ENCODE peak calls at places on chromosomes 4 and X, in eight cellular contexts. R is suprapubic skin, B is hepatocyte, P is Peyer's patch, I is heart left ventricle, X is psoas muscle, U is spleen, K is brain microvascular endothelial cell. A is an unnamed sample.

GRCh38 chrX:38313190-38313589 is 14.1 kb downstream of the RPGR start:
- DNase-seq in X (no peak), B (no peak), K (peak), I (no peak), P (no peak), U (no peak), R (no peak), A (no peak)

GRCh38 chr4:2168469-2169319 is 73.2 kb downstream of the HAUS3 start:
- DNase-seq in B (no peak), I (no peak), X (no peak), P (no peak), R (no peak), U (no peak), K (no peak), A (no peak)

GRCh38 chrX:24925430-24925829 is 90.3 kb downstream of the ARX start:
- DNase-seq in P (no peak), U (no peak), I (no peak), X (no peak), R (no peak), B (no peak), K (no peak), A (no peak)

GRCh38 chrX:74119016-74119910 is 184.7 kb upstream of the ZCCHC13 start:
- DNase-seq in P (no peak), R (no peak), U (no peak), B (no peak), X (no peak), I (no peak), K (peak), A (no peak)

GRCh38 chrX:130299279-130300009 is 30.7 kb upstream of the ZNF280C start:
- DNase-seq in B (no peak), I (no peak), U (no peak), P (peak), R (no peak), K (no peak), X (no peak), A (no peak)

GRCh38 chrX:22634081-22634480 is 361.4 kb downstream of the CBLL2 start:
- DNase-seq in R (no peak), I (no peak), K (peak), X (no peak), B (no peak), P (no peak), U (no peak), A (no peak)

GRCh38 chrX:150253946-150254615 is 109.0 kb upstream of the MAMLD1 start:
- DNase-seq in K (no peak), U (no peak), B (no peak), I (no peak), R (no peak), X (no peak), P (no peak), A (no peak)

GRCh38 chr4:103018391-103019318 is 850 bp downstream of the SLC9B1 start:
- DNase-seq in R (no peak), U (no peak), P (no peak), I (peak), X (peak), B (no peak), K (peak), A (no peak)

GRCh38 chr4:186689476-186689875 is 34.2 kb downstream of the FAT1 start:
- DNase-seq in X (no peak), U (no peak), I (no peak), B (no peak), K (no peak), P (no peak), R (no peak), A (no peak)

GRCh38 chr4:184265566-184266351 is 48.1 kb upstream of the ENPP6 start:
- DNase-seq in I (no peak), K (peak), B (no peak), U (no peak), X (no peak), R (no peak), P (no peak), A (no peak)

GRCh38 chr4:20253272-20253798 is 1.6 kb downstream of the SLIT2 start:
- DNase-seq in U (no peak), X (no peak), P (no peak), K (no peak), B (no peak), I (peak), R (no peak), A (no peak)

GRCh38 chrX:114841051-114841450 is 176.4 kb downstream of the IL13RA2 start:
- DNase-seq in B (no peak), U (no peak), X (no peak), R (no peak), P (no peak), K (no peak), I (no peak), A (no peak)

GRCh38 chr4:127291316-127291715 is 341.4 kb upstream of the INTU start:
- DNase-seq in P (no peak), K (no peak), U (no peak), I (no peak), B (no peak), R (no peak), X (no peak), A (no peak)

GRCh38 chrX:153944140-153944799 is at the start of gene RENBP:
- DNase-seq in U (peak), X (no peak), R (no peak), P (peak), I (peak), K (no peak), B (peak), A (no peak)

GRCh38 chrX:135213200-135213844 is 38.5 kb upstream of the ETDA start:
- DNase-seq in I (no peak), B (no peak), K (no peak), U (no peak), R (no peak), X (no peak), P (no peak), A (no peak)

GRCh38 chr4:1981251-1982055 is 27.3 kb downstream of the NELFA start:
- DNase-seq in I (no peak), P (no peak), K (no peak), R (peak), B (no peak), X (peak), U (peak), A (no peak)

GRCh38 chr4:22490718-22491330 is 25.0 kb downstream of the ADGRA3 start:
- DNase-seq in P (no peak), K (no peak), B (peak), U (no peak), R (no peak), X (no peak), I (no peak), A (no peak)

GRCh38 chr4:13160906-13161305 is 323.2 kb downstream of the RAB28 start:
- DNase-seq in K (peak), B (no peak), U (no peak), R (no peak), X (no peak), P (no peak), I (no peak), A (no peak)

GRCh38 chr4:8171941-8172924 is 13.6 kb upstream of the ABLIM2 start:
- DNase-seq in B (no peak), R (no peak), I (no peak), P (no peak), U (peak), K (no peak), X (peak), A (no peak)

GRCh38 chr4:79213702-79214101 is 112.2 kb downstream of the NAA11 start:
- DNase-seq in R (no peak), K (no peak), U (no peak), P (no peak), I (no peak), X (no peak), B (no peak), A (no peak)

GRCh38 chr4:21320034-21320433 is 619.8 kb downstream of the PACRGL start:
- DNase-seq in K (no peak), B (no peak), I (no peak), U (no peak), P (no peak), X (no peak), R (no peak), A (no peak)

GRCh38 chr4:154416183-154416543 is 75.4 kb downstream of the DCHS2 start:
- DNase-seq in P (no peak), I (peak), U (no peak), B (peak), X (peak), K (no peak), R (no peak), A (no peak)

GRCh38 chr4:175339100-175339707 is 421.0 kb downstream of the ADAM29 start:
- DNase-seq in X (no peak), B (no peak), U (no peak), I (no peak), R (no peak), K (peak), P (no peak), A (no peak)

GRCh38 chr4:93337196-93337595 is 491.4 kb upstream of the ATOH1 start:
- DNase-seq in K (no peak), B (no peak), R (no peak), I (no peak), P (no peak), X (no peak), U (no peak), A (no peak)

GRCh38 chrX:42127563-42127962 is 204.2 kb upstream of the CASK start:
- DNase-seq in P (no peak), I (no peak), K (no peak), B (no peak), X (no peak), R (no peak), U (no peak), A (no peak)

GRCh38 chr4:119666653-119667091 is 38.1 kb upstream of the PDE5A start:
- DNase-seq in B (no peak), X (no peak), K (no peak), R (no peak), U (no peak), I (no peak), P (no peak), A (no peak)

GRCh38 chr4:71231073-71231752 is 107.6 kb upstream of the SLC4A4 start:
- DNase-seq in R (peak), U (no peak), I (peak), P (peak), K (peak), X (peak), B (peak), A (no peak)

GRCh38 chr4:10605746-10606482 is 78.7 kb downstream of the CLNK start:
- DNase-seq in B (no peak), I (no peak), X (no peak), R (no peak), U (no peak), P (no peak), K (peak), A (peak)

GRCh38 chr4:5891563-5892320 is 1.1 kb downstream of the CRMP1 start:
- DNase-seq in X (no peak), I (no peak), R (no peak), B (no peak), P (no peak), K (no peak), U (no peak), A (no peak)

GRCh38 chrX:2708016-2708415 is 16.9 kb downstream of the CD99 start:
- DNase-seq in P (peak), I (no peak), R (no peak), X (no peak), K (no peak), U (peak), B (no peak), A (no peak)

GRCh38 chrX:9730752-9731151 is 34.9 kb downstream of the GPR143 start:
- DNase-seq in U (no peak), K (no peak), P (no peak), I (no peak), B (no peak), R (no peak), X (no peak), A (peak)

GRCh38 chr4:28890949-28891348 is 1829.2 kb upstream of the PCDH7 start:
- DNase-seq in U (no peak), K (no peak), X (no peak), I (no peak), B (no peak), P (no peak), R (no peak), A (no peak)

GRCh38 chrX:78527263-78527662 is 131.9 kb downstream of the RTL3 start:
- DNase-seq in U (no peak), I (no peak), R (no peak), P (no peak), K (peak), X (no peak), B (no peak), A (no peak)
- H3K27ac ChIP-seq in U (no peak), I (no peak), R (no peak), P (no peak), K (no peak), X (no peak), B (no peak), A (peak)

GRCh38 chr4:182449186-182449880 is 206.1 kb downstream of the TENM3 start:
- DNase-seq in P (no peak), U (no peak), X (no peak), I (no peak), R (no peak), K (peak), B (no peak), A (no peak)
- H3K27ac ChIP-seq in P (no peak), U (no peak), X (peak), I (no peak), R (no peak), K (no peak), B (peak), A (no peak)

DNA sequence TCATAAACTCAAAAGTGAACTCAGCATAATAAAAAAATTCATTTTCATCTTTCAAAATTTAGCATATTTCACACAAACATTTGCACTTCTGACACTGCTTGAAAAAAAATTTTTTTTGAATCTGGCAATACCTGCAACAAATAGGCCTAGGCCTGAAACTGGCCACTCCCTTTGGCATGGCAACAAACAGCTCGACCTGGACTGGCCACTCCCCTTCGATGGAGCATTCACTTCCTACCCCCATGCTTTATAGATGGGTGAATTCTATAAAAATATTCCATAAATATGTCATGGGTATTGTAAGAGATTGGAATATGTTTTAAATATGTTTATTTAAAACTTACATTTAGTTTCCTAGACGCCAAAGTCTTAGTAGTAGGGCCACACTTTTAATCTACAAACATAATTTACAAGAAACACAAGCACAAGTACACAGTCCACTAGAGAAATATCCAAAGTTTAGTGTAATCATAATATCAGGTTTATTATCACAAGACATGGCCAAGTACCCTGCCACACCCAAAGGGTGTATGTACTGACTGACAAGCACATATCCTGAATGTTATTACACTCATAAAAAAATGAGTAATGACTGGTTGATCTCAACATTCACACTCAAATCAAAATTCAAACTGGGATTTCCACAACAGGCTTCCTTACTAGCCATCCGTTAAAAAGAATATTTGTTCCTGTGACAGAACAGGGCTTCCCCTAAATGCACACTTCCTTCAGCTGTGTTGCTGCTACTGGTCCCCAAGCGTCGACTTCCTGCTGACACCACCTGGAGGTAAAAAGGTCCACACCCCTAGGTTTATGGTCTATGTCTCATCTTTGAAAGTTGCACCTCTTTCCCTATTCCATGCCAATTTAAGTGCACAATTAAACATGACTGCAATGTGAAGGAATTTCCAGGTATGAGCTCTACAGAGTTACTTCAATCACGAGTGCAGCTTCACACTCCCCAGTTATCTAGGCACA is 271.5 kb downstream of the NR3C2 start:
- DNase-seq in U (no peak), I (no peak), X (no peak), R (no peak), B (no peak), P (no peak), K (no peak), A (peak)
- H3K27ac ChIP-seq in U (no peak), I (no peak), X (no peak), R (no peak), B (peak), P (peak), K (no peak), A (peak)

GRCh38 chr4:139633661-139634060 is 32.0 kb upstream of the MGST2 start:
- DNase-seq in R (no peak), X (no peak), B (peak), P (no peak), K (peak), U (no peak), I (peak), A (no peak)

GRCh38 chr4:139630991-139631390 is 34.6 kb upstream of the MGST2 start:
- DNase-seq in I (no peak), K (no peak), U (no peak), B (no peak), R (no peak), P (no peak), X (no peak), A (no peak)

GRCh38 chr4:139633195-139633594 is 32.4 kb upstream of the MGST2 start:
- DNase-seq in U (no peak), P (no peak), X (no peak), R (no peak), I (peak), B (no peak), K (no peak), A (no peak)

GRCh38 chr4:139628184-139629012 is 37.2 kb upstream of the MGST2 start:
- DNase-seq in I (no peak), X (no peak), K (no peak), P (no peak), U (no peak), R (no peak), B (no peak), A (no peak)

DNA sequence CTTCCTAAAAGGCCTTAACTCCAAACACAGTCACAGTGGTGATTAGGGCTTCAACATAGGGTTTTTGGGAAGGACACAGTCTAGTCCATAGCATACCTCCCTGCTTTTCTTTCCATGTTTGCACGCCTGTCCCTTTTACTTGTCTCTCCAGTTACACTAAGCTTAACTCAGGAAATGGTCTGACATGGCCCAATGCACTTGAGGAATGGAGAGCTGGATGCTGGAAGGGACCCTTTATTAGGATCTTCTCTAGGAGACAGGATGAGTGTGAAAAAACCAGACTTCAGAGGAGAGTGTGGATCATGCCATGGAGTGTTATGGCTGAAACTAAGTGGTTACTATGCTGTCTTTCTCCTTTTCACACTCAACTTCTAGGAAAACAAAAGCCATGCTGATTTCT is 35.9 kb upstream of the MGST2 start:
- DNase-seq in K (no peak), I (no peak), B (no peak), X (no peak), R (no peak), U (no peak), P (no peak), A (no peak)
- H3K27ac ChIP-seq in K (no peak), I (no peak), B (no peak), X (no peak), R (no peak), U (no peak), P (no peak), A (no peak)